ENCODE peak calls at places on chromosomes 7 and 10, in ten cellular contexts. W, J, S, N, G, U, D, T, A and K are unnamed samples.
A peak's percentile ranks its signal among the peaks of the same experiment; 100 is the strongest.

GRCh38 chr10:17196573-17196972 is 4.9 kb downstream of the TRDMT1 start:
- DNase-seq in D (no peak), W (no peak), G (no peak), T (no peak), S (no peak), J (no peak), A (no peak), U (no peak), N (no peak), K (no peak)

GRCh38 chr10:125823663-125824251 is 411 bp downstream of the BCCIP start:
- DNase-seq in T (no peak), A (no peak), D (no peak), G (no peak), S (peak; percentile 2), N (no peak), W (no peak), J (no peak), U (no peak), K (no peak)

GRCh38 chr10:43209064-43209455 is 57.8 kb downstream of the RASGEF1A start:
- DNase-seq in W (no peak), N (no peak), D (no peak), U (no peak), T (no peak), J (no peak), A (no peak), G (peak; percentile 21), S (no peak), K (peak; percentile 46)

GRCh38 chr10:5840314-5841307 is 27.4 kb upstream of the GDI2 start:
- DNase-seq in N (peak; percentile 61), J (peak; percentile 31), W (no peak), A (peak; percentile 41), T (no peak), G (no peak), U (no peak), S (no peak), D (no peak), K (no peak)

GRCh38 chr7:143073556-143073955 is 21.4 kb downstream of the OR6V1 start:
- DNase-seq in U (no peak), G (no peak), T (no peak), N (no peak), W (no peak), J (no peak), A (no peak), S (no peak), D (no peak), K (no peak)

GRCh38 chr7:18364403-18364795 is 131.2 kb upstream of the HDAC9 start:
- DNase-seq in W (no peak), T (no peak), U (no peak), J (no peak), G (no peak), N (no peak), D (no peak), S (no peak), A (no peak), K (no peak)

GRCh38 chr10:43396928-43397624 is 11.9 kb downstream of the HNRNPF start:
- DNase-seq in J (peak; percentile 90), W (peak; percentile 88), D (peak; percentile 13), S (peak; percentile 77), T (peak; percentile 69), G (peak; percentile 94), N (peak; percentile 45), U (peak; percentile 72), A (peak; percentile 90), K (peak; percentile 94)

GRCh38 chr10:34109952-34110702 is 705.0 kb downstream of the PARD3 start:
- DNase-seq in T (no peak), W (peak; percentile 81), D (no peak), S (no peak), J (peak; percentile 90), G (no peak), A (no peak), U (no peak), N (peak; percentile 90), K (no peak)

GRCh38 chr7:143331179-143331825 is 15.4 kb downstream of the CLCN1 start:
- DNase-seq in S (no peak), U (no peak), J (no peak), D (no peak), A (no peak), W (peak; percentile 87), T (peak; percentile 53), G (peak; percentile 63), N (peak; percentile 88), K (no peak)

GRCh38 chr10:6838118-6838517 is 258.0 kb upstream of the PRKCQ start:
- DNase-seq in N (no peak), A (no peak), W (peak; percentile 6), J (no peak), S (no peak), T (no peak), U (no peak), G (no peak), D (no peak), K (no peak)

GRCh38 chr7:47576031-47576908 is 5.6 kb downstream of the TNS3 start:
- DNase-seq in U (no peak), A (peak; percentile 78), G (peak; percentile 82), J (peak; percentile 48), W (peak; percentile 89), T (no peak), S (no peak), D (no peak), N (no peak), K (peak; percentile 93)